ENCODE peak calls at places on chromosomes 3 and 15, in six cellular contexts. B is activated CD8-positive, alpha-beta memory T cell treated with anti-CD3 and anti-CD28 coated beads, Interleukin-2, amount 50 U/mL, for 48 hours; J is left kidney; Q is bronchial epithelial cell; I is NCI-H1092 treated with DMSO at 0.1 percent for 48 hours; C is A673. A is an unnamed sample.

GRCh38 chr15:62138124-62138523 is 27.0 kb downstream of the C2CD4B start:
- DNase-seq in B (no peak), J (peak; percentile 80), Q (peak; percentile 86), I (no peak), C (no peak), A (no peak)

GRCh38 chr3:34956511-34956910 is 682.8 kb upstream of the ARPP21 start:
- DNase-seq in B (no peak), J (no peak), Q (no peak), I (no peak), C (no peak), A (no peak)

GRCh38 chr15:85540085-85540797 is 159.8 kb downstream of the AKAP13 start:
- DNase-seq in B (no peak), J (no peak), Q (no peak), I (no peak), C (no peak), A (no peak)

GRCh38 chr15:63473999-63474809 is 30.2 kb upstream of the USP3 start:
- DNase-seq in B (peak; percentile 71), J (peak; percentile 90), Q (peak; percentile 78), I (peak; percentile 92), C (no peak), A (no peak)

GRCh38 chr15:99987119-99987506 is 253.9 kb upstream of the LYSMD4 start:
- DNase-seq in B (no peak), J (no peak), Q (no peak), I (no peak), C (no peak), A (no peak)

GRCh38 chr3:167493240-167493639 is 19.4 kb upstream of the SERPINI2 start:
- DNase-seq in B (no peak), J (peak; percentile 11), Q (no peak), I (no peak), C (peak; percentile 33), A (no peak)

GRCh38 chr15:54227569-54227968 is 249.3 kb downstream of the UNC13C start:
- DNase-seq in B (no peak), J (no peak), Q (no peak), I (no peak), C (no peak), A (no peak)

GRCh38 chr3:188389711-188390346 is 235.9 kb downstream of the LPP start:
- DNase-seq in B (no peak), J (no peak), Q (peak; percentile 83), I (no peak), C (no peak), A (no peak)

GRCh38 chr3:31893174-31893573 is 87.9 kb downstream of the OSBPL10 start:
- DNase-seq in B (no peak), J (no peak), Q (no peak), I (no peak), C (no peak), A (no peak)

GRCh38 chr3:125194849-125195601 is 17.5 kb downstream of the SLC12A8 start:
- DNase-seq in B (no peak), J (no peak), Q (no peak), I (no peak), C (no peak), A (no peak)